ENCODE peak calls at places on chromosome 22, in nine cellular contexts. D is skeletal muscle cell; J is CD8-positive, alpha-beta T cell; I is GM23248; K is OCI-LY7; X is pancreas; V is heart right ventricle; Z is astrocyte of the spinal cord; N is HFF-Myc. L is an unnamed sample.
A peak's percentile ranks its signal among the peaks of the same experiment; 100 is the strongest.

GRCh38 chr22:29798801-29799200 is 31.6 kb downstream of the UQCR10 start:
- DNase-seq in V (peak; percentile 36), X (no peak), Z (no peak), D (no peak), J (no peak), N (no peak), I (no peak), K (no peak), L (no peak)

GRCh38 chr22:38941488-38941987 is 15.9 kb upstream of the APOBEC3A start:
- DNase-seq in N (no peak), K (no peak), I (no peak), J (no peak), X (no peak), D (no peak), V (no peak), Z (no peak), L (no peak)

GRCh38 chr22:21791635-21792625 is 56.3 kb upstream of the YPEL1 start:
- DNase-seq in X (no peak), D (no peak), K (no peak), Z (no peak), I (peak; percentile 51), V (no peak), N (no peak), J (no peak), L (no peak)

GRCh38 chr22:25361899-25362214 is 142.4 kb downstream of the CRYBB2 start:
- DNase-seq in I (no peak), N (no peak), V (no peak), J (no peak), D (no peak), K (no peak), Z (no peak), X (no peak), L (no peak)

GRCh38 chr22:32528984-32529982 is 54.7 kb downstream of the FBXO7 start:
- DNase-seq in D (peak; percentile 40), N (peak; percentile 66), I (peak; percentile 93), K (peak; percentile 56), Z (peak; percentile 71), X (peak; percentile 58), J (peak; percentile 35), V (peak; percentile 85), L (peak; percentile 48)

GRCh38 chr22:39133871-39134270 is 18.6 kb downstream of the CBX7 start:
- DNase-seq in D (no peak), V (no peak), X (no peak), N (no peak), K (no peak), J (no peak), I (no peak), Z (no peak), L (no peak)

GRCh38 chr22:32850591-32851517 is 49.3 kb downstream of the TIMP3 start:
- DNase-seq in X (no peak), K (no peak), V (peak; percentile 80), D (no peak), N (no peak), I (peak; percentile 72), J (no peak), Z (no peak), L (no peak)

GRCh38 chr22:38657248-38657909 is 941 bp downstream of the CBY1 start:
- DNase-seq in N (no peak), I (peak; percentile 47), J (peak; percentile 16), K (peak; percentile 20), D (no peak), Z (peak; percentile 12), V (no peak), X (peak; percentile 23), L (no peak)

GRCh38 chr22:44361391-44362126 is 48.8 kb upstream of the SHISAL1 start:
- DNase-seq in K (no peak), X (no peak), Z (no peak), N (no peak), D (no peak), J (no peak), V (peak; percentile 7), I (no peak), L (no peak)

GRCh38 chr22:44358723-44359440 is 46.1 kb upstream of the SHISAL1 start:
- DNase-seq in I (no peak), J (no peak), Z (no peak), D (no peak), X (no peak), N (no peak), K (no peak), V (peak; percentile 7), L (no peak)

GRCh38 chr22:44359496-44360110 is 46.9 kb upstream of the SHISAL1 start:
- DNase-seq in Z (no peak), N (no peak), J (no peak), D (no peak), X (no peak), V (peak; percentile 3), K (no peak), I (no peak), L (no peak)

GRCh38 chr22:44360686-44361381 is 48.1 kb upstream of the SHISAL1 start:
- DNase-seq in K (no peak), N (peak; percentile 47), X (no peak), Z (peak; percentile 71), I (peak; percentile 92), V (peak; percentile 59), J (no peak), D (peak; percentile 16), L (no peak)

GRCh38 chr22:44360306-44360685 is 47.5 kb upstream of the SHISAL1 start:
- DNase-seq in X (no peak), I (no peak), N (no peak), Z (no peak), V (no peak), D (no peak), J (no peak), K (no peak), L (no peak)
- H3K4me3 ChIP-seq in X (no peak overlapping the region), I (no peak overlapping the region), N (no peak overlapping the region), Z (no peak overlapping the region), V (no peak overlapping the region), D (no peak overlapping the region), J (no peak overlapping the region), K (no peak overlapping the region), L (no peak overlapping the region)

GRCh38 chr22:31244943-31245451 is 32.9 kb downstream of the LIMK2 start:
- DNase-seq in Z (no peak), N (no peak), K (no peak), X (no peak), J (no peak), I (no peak), D (no peak), V (no peak), L (peak; percentile 46)

GRCh38 chr22:31241936-31242335 is 29.8 kb downstream of the LIMK2 start:
- DNase-seq in D (no peak), Z (peak; percentile 48), K (no peak), N (no peak), I (peak; percentile 81), J (no peak), X (no peak), V (no peak), L (no peak)

GRCh38 chr22:31243339-31244043 is 31.4 kb downstream of the LIMK2 start:
- DNase-seq in V (no peak), X (no peak), Z (peak; percentile 52), J (no peak), K (no peak), N (no peak), I (peak; percentile 40), D (no peak), L (no peak)

GRCh38 chr22:31246687-31247086 is 34.6 kb downstream of the LIMK2 start:
- DNase-seq in I (no peak), N (no peak), V (no peak), D (no peak), K (no peak), X (no peak), J (no peak), Z (no peak), L (no peak)

DNA sequence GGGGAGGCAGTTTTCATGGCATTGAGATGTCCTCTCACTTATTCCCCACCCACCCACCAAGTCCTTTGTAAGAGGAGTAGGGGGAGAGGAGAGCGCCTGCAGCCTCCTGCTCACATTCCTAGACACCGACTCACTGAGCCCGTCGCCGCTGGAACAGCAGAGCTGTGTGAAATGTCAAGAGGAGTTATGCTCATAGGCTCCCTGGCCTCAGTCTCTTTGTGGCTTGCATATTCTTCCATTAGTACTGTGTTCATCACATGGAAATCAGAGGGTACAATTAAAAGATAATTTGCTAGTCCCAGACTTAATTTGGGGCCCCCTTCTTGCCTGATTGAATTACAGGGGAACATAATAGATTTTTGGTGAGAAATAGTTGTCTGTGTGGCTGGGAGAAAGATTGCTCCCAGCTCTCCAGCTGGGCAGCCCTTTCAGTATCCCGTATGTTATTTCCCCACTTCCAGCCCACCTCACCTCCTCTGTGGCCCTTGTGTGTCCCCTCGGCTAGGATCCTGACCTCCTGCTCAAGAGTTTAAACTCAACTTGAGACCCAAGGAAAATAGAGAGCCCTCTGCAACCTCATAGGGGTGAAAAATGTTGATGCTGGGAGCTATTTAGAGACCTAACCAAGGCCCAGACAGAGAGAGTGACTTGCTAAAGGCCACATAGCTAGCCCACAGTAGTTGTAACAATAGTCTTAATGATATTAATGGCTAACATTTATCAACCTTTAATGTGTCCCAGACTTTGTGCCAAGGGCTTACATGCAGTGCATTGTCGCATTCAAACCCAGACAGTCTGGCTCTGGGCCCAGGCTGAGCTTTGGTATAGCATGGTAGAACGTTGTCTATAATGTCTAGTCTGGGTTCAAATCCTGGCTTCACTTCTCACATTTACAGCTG is 32.2 kb downstream of the LIMK2 start:
- DNase-seq in Z (peak; percentile 93), X (no peak), D (peak; percentile 62), I (peak; percentile 97), K (no peak), N (no peak), J (no peak), V (no peak), L (no peak)
- H3K4me3 ChIP-seq in Z (no peak overlapping the region), X (no peak overlapping the region), D (no peak overlapping the region), I (peak overlapping the region; percentile 28), K (no peak overlapping the region), N (no peak overlapping the region), J (no peak overlapping the region), V (no peak overlapping the region), L (no peak overlapping the region)

GRCh38 chr22:17705565-17706450 is 67.3 kb downstream of the BCL2L13 start:
- DNase-seq in Z (no peak), J (no peak), X (no peak), V (no peak), D (no peak), I (no peak), K (peak; percentile 6), N (no peak), L (no peak)
- H3K4me3 ChIP-seq in Z (peak overlapping the region; percentile 39), J (no peak overlapping the region), X (no peak overlapping the region), V (no peak overlapping the region), D (peak overlapping the region; percentile 37), I (peak overlapping the region; percentile 74), K (peak overlapping the region; percentile 14), N (peak overlapping the region; percentile 26), L (peak overlapping the region; percentile 19)

GRCh38 chr22:45010532-45010900 is 711 bp upstream of the PHF21B start:
- DNase-seq in K (no peak), V (no peak), I (no peak), D (no peak), N (no peak), J (no peak), X (no peak), Z (no peak), L (peak; percentile 7)

GRCh38 chr22:45007946-45008852 is 1.6 kb downstream of the PHF21B start:
- DNase-seq in D (no peak), V (no peak), K (no peak), N (no peak), Z (peak; percentile 27), X (no peak), J (no peak), I (peak; percentile 18), L (no peak)

GRCh38 chr22:45009881-45010531 is at the start of gene PHF21B:
- DNase-seq in X (peak; percentile 25), N (no peak), I (peak; percentile 38), Z (peak; percentile 11), J (no peak), K (peak; percentile 84), V (peak; percentile 57), D (no peak), L (peak; percentile 79)

GRCh38 chr22:45007247-45007945 is 2.4 kb downstream of the PHF21B start:
- DNase-seq in V (peak; percentile 23), I (peak; percentile 43), X (peak; percentile 14), Z (peak; percentile 24), N (no peak), J (no peak), K (no peak), D (no peak), L (no peak)

GRCh38 chr22:45008853-45009751 is 703 bp downstream of the PHF21B start:
- DNase-seq in J (no peak), V (no peak), I (peak; percentile 32), X (no peak), D (no peak), K (peak; percentile 21), N (no peak), Z (peak; percentile 15), L (peak; percentile 9)
- H3K4me3 ChIP-seq in J (no peak overlapping the region), V (peak overlapping the region; percentile 71), I (peak overlapping the region; percentile 37), X (no peak overlapping the region), D (peak overlapping the region; percentile 59), K (peak overlapping the region; percentile 90), N (peak overlapping the region; percentile 28), Z (no peak overlapping the region), L (peak overlapping the region; percentile 77)